ENCODE peak calls at places on chromosomes 2 and 18, in four cellular contexts. F is tibial nerve, Z is GM12891, U is suprapubic skin. X is an unnamed sample.

GRCh38 chr2:200609027-200609614 is 23.3 kb downstream of the AOX1 start:
- DNase-seq in F (no peak), Z (no peak), U (peak; percentile 73), X (peak; percentile 37)

GRCh38 chr2:116952254-116952653 is 862.2 kb upstream of the DDX18 start:
- DNase-seq in F (no peak), Z (no peak), U (no peak), X (no peak)

GRCh38 chr2:128498589-128498988 is 179.9 kb upstream of the HS6ST1 start:
- DNase-seq in F (no peak), Z (no peak), U (peak; percentile 29), X (no peak)

GRCh38 chr18:59909289-59910036 is 9.7 kb downstream of the PMAIP1 start:
- DNase-seq in F (no peak), Z (no peak), U (no peak), X (no peak)

GRCh38 chr2:234533631-234534030 is 36.8 kb upstream of the ARL4C start:
- DNase-seq in F (no peak), Z (no peak), U (no peak), X (no peak)

GRCh38 chr2:231671617-231672350 is 36.5 kb upstream of the PTMA start:
- DNase-seq in F (no peak), Z (no peak), U (no peak), X (no peak)

GRCh38 chr2:223688094-223688835 is 86.1 kb upstream of the SCG2 start:
- DNase-seq in F (no peak), Z (no peak), U (no peak), X (no peak)

GRCh38 chr2:208195477-208195876 is 5.6 kb upstream of the C2orf80 start:
- DNase-seq in F (no peak), Z (no peak), U (no peak), X (no peak)

GRCh38 chr2:219778189-219778588 is 150.8 kb downstream of the SLC4A3 start:
- DNase-seq in F (no peak), Z (no peak), U (no peak), X (no peak)

GRCh38 chr2:149782566-149782965 is 195.0 kb upstream of the MMADHC start:
- DNase-seq in F (no peak), Z (no peak), U (no peak), X (no peak)

DNA sequence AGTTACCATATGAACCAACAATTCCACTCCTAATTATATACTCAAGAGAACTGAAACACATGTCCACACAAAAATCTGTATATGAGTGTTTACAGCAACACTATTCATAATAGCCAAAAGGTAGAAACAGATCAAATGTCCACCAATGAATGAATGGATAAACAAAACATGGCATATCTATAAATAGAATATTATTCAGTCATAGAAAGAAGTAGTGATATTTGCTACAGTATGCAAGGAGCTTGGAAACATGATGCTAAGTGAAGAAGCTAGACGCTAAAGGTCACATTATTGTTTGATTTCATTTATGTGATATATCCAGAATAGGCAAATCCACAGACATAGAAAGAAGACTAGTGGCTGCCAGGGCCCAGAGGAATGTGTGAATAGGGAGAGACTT is 92.0 kb downstream of the RTTN start:
- DNase-seq in F (no peak), Z (no peak), U (no peak), X (no peak)
- TF ChIP-seq POLR2A in F (no peak), Z (no peak), U (no peak), X (no peak)

GRCh38 chr2:46879511-46879910 is 36.1 kb downstream of the MCFD2 start:
- DNase-seq in F (no peak), Z (no peak), U (no peak), X (no peak)

GRCh38 chr2:46878886-46879285 is 36.7 kb downstream of the MCFD2 start:
- DNase-seq in F (no peak), Z (no peak), U (no peak), X (no peak)

GRCh38 chr2:46878240-46878877 is 37.2 kb downstream of the MCFD2 start:
- DNase-seq in F (no peak), Z (no peak), U (no peak), X (no peak)

GRCh38 chr2:46876741-46877384 is 38.7 kb downstream of the MCFD2 start:
- DNase-seq in F (no peak), Z (no peak), U (peak; percentile 60), X (no peak)

GRCh38 chr2:46877619-46878113 is 37.9 kb downstream of the MCFD2 start:
- DNase-seq in F (no peak), Z (no peak), U (no peak), X (no peak)
- TF ChIP-seq POLR2A in F (no peak), Z (no peak), U (no peak), X (no peak)

GRCh38 chr2:211609127-211609526 is 929.5 kb downstream of the ERBB4 start:
- DNase-seq in F (no peak), Z (no peak), U (no peak), X (no peak)

GRCh38 chr2:211611061-211611518 is 927.5 kb downstream of the ERBB4 start:
- DNase-seq in F (no peak), Z (no peak), U (no peak), X (no peak)

DNA sequence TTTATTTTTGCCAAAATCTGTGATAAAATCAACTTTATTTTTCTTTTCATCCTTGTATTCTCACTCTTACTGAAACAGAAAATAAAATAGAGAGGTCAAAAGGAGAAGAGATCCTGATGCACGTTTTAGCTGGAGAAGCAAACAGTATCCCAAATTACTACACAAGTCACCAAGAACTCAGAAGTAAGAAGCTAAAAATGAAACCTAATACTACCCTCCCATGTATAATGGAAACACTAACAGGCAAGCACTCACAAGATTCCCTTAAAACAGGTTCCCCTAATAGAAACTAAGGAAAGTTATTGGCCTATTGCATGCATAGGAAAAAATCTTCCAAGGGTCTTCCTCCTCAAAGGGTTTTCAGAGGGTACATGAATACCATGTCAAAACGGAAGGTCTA is 927.0 kb downstream of the ERBB4 start:
- DNase-seq in F (no peak), Z (no peak), U (no peak), X (no peak)
- TF ChIP-seq POLR2A in F (no peak), Z (no peak), U (no peak), X (no peak)

DNA sequence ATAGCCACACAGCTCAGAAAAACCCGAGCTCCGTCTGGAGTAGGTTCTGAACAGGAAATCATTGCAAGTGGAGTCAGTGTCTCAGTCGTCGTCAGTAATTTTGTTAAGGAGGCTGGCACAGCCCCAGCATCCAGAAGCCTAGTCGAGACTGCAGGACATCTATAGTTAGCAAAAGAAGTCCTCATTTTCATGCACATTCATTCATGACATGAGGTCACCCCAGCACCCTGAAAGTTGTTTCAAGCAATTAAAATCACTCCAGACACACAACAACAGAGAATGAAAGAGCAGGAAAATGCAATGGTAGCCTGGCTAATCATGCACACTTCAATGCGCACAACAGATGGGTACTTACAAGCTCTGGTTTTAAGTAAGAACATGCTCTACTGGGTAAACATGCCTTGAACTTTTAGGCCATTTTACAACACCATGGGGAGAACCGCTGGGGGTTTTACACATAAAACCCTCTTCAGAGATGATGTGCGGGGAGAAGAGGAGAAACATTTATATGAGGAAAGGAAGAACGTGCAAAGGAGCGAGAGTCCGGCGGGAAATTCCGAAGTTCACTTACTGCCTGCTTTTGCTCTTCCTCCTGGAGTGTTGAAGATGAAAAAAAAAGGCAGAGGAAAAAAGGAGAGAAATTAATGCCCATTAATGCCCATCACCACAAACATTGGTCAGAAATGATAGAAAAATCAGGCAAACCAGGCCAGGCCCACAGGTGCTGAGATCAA is 77.4 kb upstream of the DNMT3A start:
- DNase-seq in F (no peak), Z (no peak), U (no peak), X (no peak)
- TF ChIP-seq POLR2A in F (no peak), Z (peak; percentile 85), U (no peak), X (no peak)

GRCh38 chr2:218383892-218384519 is 1.9 kb downstream of the SLC11A1 start:
- DNase-seq in F (no peak), Z (no peak), U (no peak), X (no peak)

GRCh38 chr2:218384975-218385374 is 2.9 kb downstream of the SLC11A1 start:
- DNase-seq in F (no peak), Z (no peak), U (no peak), X (no peak)

GRCh38 chr2:218382785-218383184 is 712 bp downstream of the SLC11A1 start:
- DNase-seq in F (no peak), Z (no peak), U (no peak), X (no peak)

GRCh38 chr2:218378053-218378452 is 4.0 kb upstream of the SLC11A1 start:
- DNase-seq in F (no peak), Z (no peak), U (no peak), X (no peak)

GRCh38 chr2:218381916-218382366 is at the start of gene SLC11A1:
- DNase-seq in F (no peak), Z (no peak), U (peak; percentile 81), X (no peak)
- TF ChIP-seq POLR2A in F (peak; percentile 26), Z (no peak), U (peak; percentile 45), X (peak; percentile 7)

GRCh38 chr2:24087032-24087431 is 2.4 kb upstream of the TP53I3 start:
- DNase-seq in F (no peak), Z (no peak), U (no peak), X (no peak)

GRCh38 chr2:24082787-24083566 is 1.7 kb downstream of the TP53I3 start:
- DNase-seq in F (no peak), Z (no peak), U (no peak), X (no peak)

GRCh38 chr2:24083567-24084385 is 858 bp downstream of the TP53I3 start:
- DNase-seq in F (no peak), Z (peak; percentile 80), U (peak; percentile 91), X (peak; percentile 64)

GRCh38 chr2:24086241-24086640 is 1.6 kb upstream of the TP53I3 start:
- DNase-seq in F (no peak), Z (no peak), U (no peak), X (no peak)

DNA sequence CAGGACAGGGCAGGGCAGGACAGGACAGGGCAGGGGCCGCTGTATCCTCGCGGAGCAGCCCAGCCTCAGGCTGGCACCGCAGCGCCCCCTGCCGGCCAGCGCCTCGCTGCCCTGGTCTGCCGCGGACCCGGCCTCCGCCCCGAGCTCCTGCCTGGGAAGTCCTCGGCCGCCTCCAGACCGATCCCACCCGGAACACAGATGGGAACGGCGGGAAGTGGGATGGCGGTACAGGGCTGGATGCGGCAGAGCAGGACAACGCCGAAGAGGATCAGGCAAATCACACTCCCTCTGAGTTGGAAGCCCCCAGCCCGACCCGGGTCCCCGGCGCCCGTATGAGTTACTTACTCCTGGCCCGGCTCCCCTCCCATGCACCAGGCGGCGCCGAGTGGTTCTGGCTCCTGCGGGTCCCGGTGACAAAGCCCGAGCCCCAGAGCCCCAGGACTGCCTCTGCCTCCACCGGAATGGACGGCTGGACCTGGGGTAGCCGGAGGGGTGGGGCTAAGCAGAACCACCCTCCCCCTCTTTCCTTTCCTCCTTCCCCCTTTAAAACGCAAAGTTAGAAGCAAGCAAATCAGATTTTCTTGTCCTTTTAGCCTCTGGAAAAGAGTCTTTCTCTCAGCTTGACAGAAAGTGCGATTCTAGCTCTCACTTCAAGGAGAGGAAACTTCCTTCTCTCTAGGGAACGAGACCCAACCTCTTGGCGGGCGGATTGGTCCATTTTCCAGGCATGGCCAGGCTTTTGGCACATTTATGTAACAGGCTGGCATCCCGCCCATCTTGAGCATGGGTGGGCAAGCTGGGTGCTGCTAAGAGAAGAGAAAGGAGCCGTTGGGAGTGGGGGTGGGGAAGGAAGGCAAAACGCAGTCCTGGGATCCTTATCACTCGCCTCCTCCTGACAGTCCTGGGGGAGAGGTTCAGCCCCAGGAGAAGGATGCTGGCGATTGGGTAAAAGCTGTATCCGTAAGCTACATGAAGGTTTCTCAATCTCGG is at the start of gene TP53I3:
- DNase-seq in F (peak; percentile 79), Z (peak; percentile 91), U (peak; percentile 93), X (peak; percentile 92)
- TF ChIP-seq POLR2A in F (peak; percentile 65), Z (no peak), U (peak; percentile 34), X (peak; percentile 53)

GRCh38 chr2:6531304-6531703 is 334.4 kb downstream of the CMPK2 start:
- DNase-seq in F (no peak), Z (no peak), U (no peak), X (no peak)

GRCh38 chr2:6538607-6539006 is 327.1 kb downstream of the CMPK2 start:
- DNase-seq in F (no peak), Z (no peak), U (no peak), X (no peak)

GRCh38 chr2:6535572-6535971 is 330.1 kb downstream of the CMPK2 start:
- DNase-seq in F (no peak), Z (no peak), U (no peak), X (no peak)
- TF ChIP-seq POLR2A in F (no peak), Z (no peak), U (no peak), X (no peak)